ENCODE peak calls at places on chromosomes 13 and 19, in six cellular contexts. One of them, this sample, is unnamed.

GRCh38 chr13:113272791-113273190 is 24.2 kb upstream of the LAMP1 start:
- DNase-seq in HTR-8/SVneo: no peak
- DNase-seq in COR-L47: no peak
- DNase-seq in choroid plexus epithelial cell: no peak
- DNase-seq in PC-3: no peak
- DNase-seq in stimulated activated CD4-positive, alpha-beta T cell treated with anti-CD3 and anti-CD28 coated beads, Interleukin-2, amount 100 ng/mL, for 24 hours: no peak
- DNase-seq in this sample: no peak

GRCh38 chr13:64917566-64917965 is 2312.6 kb downstream of the PCDH9 start:
- DNase-seq in HTR-8/SVneo: no peak
- DNase-seq in COR-L47: no peak
- DNase-seq in choroid plexus epithelial cell: no peak
- DNase-seq in PC-3: no peak
- DNase-seq in stimulated activated CD4-positive, alpha-beta T cell treated with anti-CD3 and anti-CD28 coated beads, Interleukin-2, amount 100 ng/mL, for 24 hours: no peak
- DNase-seq in this sample: no peak

GRCh38 chr13:75151081-75151643 is 330.8 kb downstream of the TBC1D4 start:
- DNase-seq in HTR-8/SVneo: no peak
- DNase-seq in COR-L47: no peak
- DNase-seq in choroid plexus epithelial cell: peak; percentile 91
- DNase-seq in PC-3: no peak
- DNase-seq in stimulated activated CD4-positive, alpha-beta T cell treated with anti-CD3 and anti-CD28 coated beads, Interleukin-2, amount 100 ng/mL, for 24 hours: no peak
- DNase-seq in this sample: no peak

GRCh38 chr19:1282588-1283206 is 3.0 kb upstream of the EFNA2 start:
- DNase-seq in HTR-8/SVneo: no peak
- DNase-seq in COR-L47: no peak
- DNase-seq in choroid plexus epithelial cell: no peak
- DNase-seq in PC-3: no peak
- DNase-seq in stimulated activated CD4-positive, alpha-beta T cell treated with anti-CD3 and anti-CD28 coated beads, Interleukin-2, amount 100 ng/mL, for 24 hours: no peak
- DNase-seq in this sample: no peak

GRCh38 chr19:19743176-19743575 is 10.3 kb upstream of the ZNF14 start:
- DNase-seq in HTR-8/SVneo: no peak
- DNase-seq in COR-L47: no peak
- DNase-seq in choroid plexus epithelial cell: no peak
- DNase-seq in PC-3: no peak
- DNase-seq in stimulated activated CD4-positive, alpha-beta T cell treated with anti-CD3 and anti-CD28 coated beads, Interleukin-2, amount 100 ng/mL, for 24 hours: no peak
- DNase-seq in this sample: no peak

GRCh38 chr13:79477968-79478367 is 3.0 kb upstream of the NDFIP2 start:
- DNase-seq in HTR-8/SVneo: no peak
- DNase-seq in COR-L47: no peak
- DNase-seq in choroid plexus epithelial cell: no peak
- DNase-seq in PC-3: no peak
- DNase-seq in stimulated activated CD4-positive, alpha-beta T cell treated with anti-CD3 and anti-CD28 coated beads, Interleukin-2, amount 100 ng/mL, for 24 hours: no peak
- DNase-seq in this sample: no peak

GRCh38 chr13:51769455-51770127 is 34.4 kb downstream of the DHRS12 start:
- DNase-seq in HTR-8/SVneo: no peak
- DNase-seq in COR-L47: no peak
- DNase-seq in choroid plexus epithelial cell: peak; percentile 26
- DNase-seq in PC-3: no peak
- DNase-seq in stimulated activated CD4-positive, alpha-beta T cell treated with anti-CD3 and anti-CD28 coated beads, Interleukin-2, amount 100 ng/mL, for 24 hours: no peak
- DNase-seq in this sample: no peak

GRCh38 chr19:30492581-30492980 is 120.4 kb downstream of the ZNF536 start:
- DNase-seq in HTR-8/SVneo: no peak
- DNase-seq in COR-L47: no peak
- DNase-seq in choroid plexus epithelial cell: no peak
- DNase-seq in PC-3: no peak
- DNase-seq in stimulated activated CD4-positive, alpha-beta T cell treated with anti-CD3 and anti-CD28 coated beads, Interleukin-2, amount 100 ng/mL, for 24 hours: no peak
- DNase-seq in this sample: no peak

GRCh38 chr19:35843676-35844481 is 8.4 kb downstream of the NPHS1 start:
- DNase-seq in HTR-8/SVneo: no peak
- DNase-seq in COR-L47: no peak
- DNase-seq in choroid plexus epithelial cell: no peak
- DNase-seq in PC-3: no peak
- DNase-seq in stimulated activated CD4-positive, alpha-beta T cell treated with anti-CD3 and anti-CD28 coated beads, Interleukin-2, amount 100 ng/mL, for 24 hours: peak; percentile 46
- DNase-seq in this sample: no peak

GRCh38 chr13:67390462-67391093 is 160.4 kb upstream of the PCDH9 start:
- DNase-seq in HTR-8/SVneo: no peak
- DNase-seq in COR-L47: no peak
- DNase-seq in choroid plexus epithelial cell: peak; percentile 88
- DNase-seq in PC-3: no peak
- DNase-seq in stimulated activated CD4-positive, alpha-beta T cell treated with anti-CD3 and anti-CD28 coated beads, Interleukin-2, amount 100 ng/mL, for 24 hours: no peak
- DNase-seq in this sample: no peak

GRCh38 chr13:56886398-56886797 is 254.3 kb upstream of the PRR20A start:
- DNase-seq in HTR-8/SVneo: no peak
- DNase-seq in COR-L47: no peak
- DNase-seq in choroid plexus epithelial cell: no peak
- DNase-seq in PC-3: no peak
- DNase-seq in stimulated activated CD4-positive, alpha-beta T cell treated with anti-CD3 and anti-CD28 coated beads, Interleukin-2, amount 100 ng/mL, for 24 hours: no peak
- DNase-seq in this sample: no peak

GRCh38 chr13:66994097-66994496 is 236.0 kb downstream of the PCDH9 start:
- DNase-seq in HTR-8/SVneo: no peak
- DNase-seq in COR-L47: no peak
- DNase-seq in choroid plexus epithelial cell: peak; percentile 76
- DNase-seq in PC-3: no peak
- DNase-seq in stimulated activated CD4-positive, alpha-beta T cell treated with anti-CD3 and anti-CD28 coated beads, Interleukin-2, amount 100 ng/mL, for 24 hours: peak; percentile 0
- DNase-seq in this sample: peak; percentile 3

GRCh38 chr19:14023404-14024235 is 4.3 kb upstream of the RLN3 start:
- DNase-seq in HTR-8/SVneo: peak; percentile 70
- DNase-seq in COR-L47: no peak
- DNase-seq in choroid plexus epithelial cell: peak; percentile 73
- DNase-seq in PC-3: peak; percentile 72
- DNase-seq in stimulated activated CD4-positive, alpha-beta T cell treated with anti-CD3 and anti-CD28 coated beads, Interleukin-2, amount 100 ng/mL, for 24 hours: peak; percentile 42
- DNase-seq in this sample: no peak

This sample was measured in stimulated activated naive CD8-positive, alpha-beta T cell treated with anti-CD3 and anti-CD28 coated beads, Interleukin-15, amount 100 ng/mL, for 72 hours.